ENCODE peak calls at places on chromosomes 7 and 10, in seven cellular contexts. D is dorsolateral prefrontal cortex; P is astrocyte; M is endothelial cell of umbilical vein; Y is stomach; G is brain microvascular endothelial cell; R is CD8-positive, alpha-beta T cell. H is an unnamed sample.

GRCh38 chr7:32594965-32595364 is 99.7 kb downstream of the AVL9 start:
- DNase-seq in M (no peak), R (no peak), Y (no peak), G (peak; percentile 6), P (peak; percentile 45), D (no peak), H (no peak)

GRCh38 chr10:92181575-92181974 is 109.3 kb downstream of the CPEB3 start:
- DNase-seq in R (no peak), G (peak; percentile 1), D (no peak), P (no peak), M (peak; percentile 58), Y (no peak), H (no peak)

GRCh38 chr7:12942599-12942998 is 255.2 kb downstream of the ARL4A start:
- DNase-seq in P (peak; percentile 60), R (no peak), D (no peak), M (peak; percentile 77), Y (no peak), G (no peak), H (no peak)

GRCh38 chr7:51077951-51078350 is 238.7 kb downstream of the COBL start:
- DNase-seq in D (no peak), Y (no peak), P (peak; percentile 7), M (no peak), G (no peak), R (no peak), H (no peak)

GRCh38 chr7:100604976-100605911 is 3.1 kb downstream of the PCOLCE start:
- DNase-seq in D (no peak), Y (peak; percentile 68), M (no peak), R (no peak), P (no peak), G (no peak), H (no peak)

GRCh38 chr10:106557053-106557452 is 607.5 kb downstream of the SORCS1 start:
- DNase-seq in D (no peak), G (no peak), R (no peak), M (no peak), P (peak; percentile 59), Y (no peak), H (no peak)

GRCh38 chr10:113058175-113058961 is 108.3 kb downstream of the TCF7L2 start:
- DNase-seq in P (peak; percentile 64), R (no peak), Y (no peak), G (peak; percentile 58), D (no peak), M (peak; percentile 59), H (no peak)

GRCh38 chr10:44016589-44017482 is 368.1 kb downstream of the CXCL12 start:
- DNase-seq in R (no peak), G (no peak), D (no peak), P (no peak), M (no peak), Y (no peak), H (no peak)

GRCh38 chr7:121113288-121113687 is 124.8 kb downstream of the CPED1 start:
- DNase-seq in R (no peak), Y (no peak), P (peak; percentile 56), G (peak; percentile 25), M (no peak), D (no peak), H (no peak)

DNA sequence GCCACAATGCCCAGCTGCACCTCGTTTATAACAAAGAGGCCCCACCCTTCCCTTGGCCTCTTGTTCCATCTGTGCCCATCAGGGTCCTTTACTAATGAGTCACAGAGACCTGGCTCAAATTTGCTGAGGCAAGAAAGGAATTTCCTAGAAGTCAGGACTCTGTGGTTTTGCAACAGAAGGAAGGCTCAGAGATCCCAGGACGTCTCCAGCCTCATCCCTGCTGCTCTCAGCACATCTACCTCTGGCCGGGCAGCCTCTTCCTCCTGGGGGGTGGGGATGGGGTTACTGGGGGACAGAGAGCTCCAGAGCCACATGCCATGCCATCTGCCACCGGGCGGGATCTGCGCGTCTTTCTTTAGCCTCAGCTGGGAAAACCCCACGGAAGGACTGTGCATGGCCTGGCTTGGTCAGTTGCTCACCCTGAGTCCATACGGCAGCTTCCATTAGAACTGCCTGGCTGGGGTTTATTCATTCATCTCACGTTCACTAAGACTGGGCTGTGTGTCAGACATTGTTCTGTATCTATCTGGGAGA is 41.9 kb upstream of the PSMG3 start:
- DNase-seq in Y (no peak), P (peak; percentile 92), M (no peak), G (peak; percentile 27), R (no peak), D (peak; percentile 52), H (peak; percentile 58)
- H3K27ac ChIP-seq in Y (no peak overlapping the region), P (peak overlapping the region; percentile 41), M (no peak overlapping the region), G (no peak overlapping the region), R (no peak overlapping the region), D (peak overlapping the region; percentile 38), H (no peak overlapping the region)

DNA sequence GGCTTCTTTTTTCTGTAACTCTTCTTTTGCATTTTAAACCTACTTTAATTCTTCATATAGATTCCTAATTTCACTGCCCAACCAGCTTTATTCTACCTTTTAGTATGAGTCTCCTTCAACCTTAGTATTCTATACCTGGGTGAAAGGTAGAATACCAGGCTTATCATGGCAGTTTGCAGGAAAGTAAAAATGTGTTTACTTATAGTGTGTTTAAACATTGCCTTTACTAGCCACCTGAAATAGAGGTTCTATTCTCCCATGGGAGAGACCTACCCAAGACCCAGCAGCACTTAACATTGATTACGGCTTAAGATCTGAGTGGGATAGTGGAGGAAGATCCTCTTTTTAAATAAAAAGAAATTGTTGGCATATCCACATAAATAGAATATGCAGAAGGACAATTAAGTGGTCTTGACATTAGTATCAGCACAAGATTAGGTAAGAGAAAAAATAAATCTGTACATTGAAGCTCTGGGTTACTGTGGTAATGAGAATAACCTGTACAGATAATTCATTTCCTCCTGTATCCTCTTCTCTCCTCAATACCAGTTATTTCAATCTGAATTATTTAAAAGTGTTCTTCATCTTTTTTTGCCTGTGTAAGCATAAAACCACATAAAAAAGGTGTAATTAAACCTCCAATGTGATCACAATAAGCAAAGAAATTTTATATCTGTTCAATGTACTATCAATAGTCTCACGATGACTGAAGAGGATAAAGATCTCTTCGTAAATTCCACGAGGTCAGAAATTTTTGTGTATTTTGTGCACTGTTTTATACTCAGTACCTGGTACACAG is 1.4 kb upstream of the MYPN start:
- DNase-seq in D (no peak), R (no peak), Y (no peak), M (no peak), P (no peak), G (no peak), H (no peak)
- H3K27ac ChIP-seq in D (no peak overlapping the region), R (no peak overlapping the region), Y (peak overlapping the region; percentile 52), M (no peak overlapping the region), P (no peak overlapping the region), G (no peak overlapping the region), H (no peak overlapping the region)

DNA sequence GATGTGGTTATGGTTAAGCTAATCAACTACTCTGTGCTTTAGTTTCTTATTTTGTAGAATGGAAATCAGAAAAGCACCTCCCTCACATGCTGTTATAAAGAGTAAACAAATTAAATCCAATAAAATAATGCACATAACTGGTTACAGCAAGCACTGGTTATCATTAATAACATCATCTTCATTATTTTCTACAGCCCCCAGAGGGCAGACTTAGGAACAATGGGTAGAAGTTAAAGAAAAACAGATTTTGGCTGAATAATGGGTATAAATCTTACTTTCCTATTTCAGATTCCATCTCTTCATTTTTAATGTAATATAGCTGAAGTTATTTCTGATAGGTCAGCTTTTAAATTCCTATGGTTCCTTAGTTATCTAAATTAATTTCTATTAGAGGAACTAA is 126.5 kb downstream of the DOCK4 start:
- DNase-seq in G (peak; percentile 20), D (no peak), Y (no peak), R (no peak), P (no peak), M (no peak), H (no peak)
- H3K27ac ChIP-seq in G (peak overlapping the region; percentile 96), D (peak overlapping the region; percentile 74), Y (no peak overlapping the region), R (no peak overlapping the region), P (no peak overlapping the region), M (peak overlapping the region; percentile 95), H (no peak overlapping the region)

DNA sequence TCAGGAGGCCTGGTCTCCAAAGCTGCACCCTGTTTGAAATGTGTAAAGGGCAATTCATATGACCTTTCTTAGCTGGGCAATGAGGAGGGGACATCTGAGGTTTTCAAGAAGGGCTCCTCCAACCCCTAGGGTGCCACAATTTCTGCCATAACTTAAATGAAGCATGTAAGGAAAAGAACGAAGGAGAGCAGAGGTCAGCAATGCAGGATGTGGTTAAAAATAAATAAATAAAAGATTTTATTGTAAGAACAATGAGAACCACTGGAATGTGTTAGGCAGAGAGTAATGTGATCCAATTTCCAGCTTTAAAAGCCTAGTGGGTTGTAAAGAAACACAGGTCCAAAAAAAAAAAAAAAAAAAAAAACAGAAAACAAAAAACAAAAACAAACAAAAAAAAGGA is 673.1 kb downstream of the TNS3 start:
- DNase-seq in R (no peak), Y (no peak), G (peak; percentile 57), D (no peak), P (peak; percentile 90), M (peak; percentile 49), H (no peak)
- H3K27ac ChIP-seq in R (no peak overlapping the region), Y (no peak overlapping the region), G (no peak overlapping the region), D (no peak overlapping the region), P (peak overlapping the region; percentile 78), M (no peak overlapping the region), H (no peak overlapping the region)

DNA sequence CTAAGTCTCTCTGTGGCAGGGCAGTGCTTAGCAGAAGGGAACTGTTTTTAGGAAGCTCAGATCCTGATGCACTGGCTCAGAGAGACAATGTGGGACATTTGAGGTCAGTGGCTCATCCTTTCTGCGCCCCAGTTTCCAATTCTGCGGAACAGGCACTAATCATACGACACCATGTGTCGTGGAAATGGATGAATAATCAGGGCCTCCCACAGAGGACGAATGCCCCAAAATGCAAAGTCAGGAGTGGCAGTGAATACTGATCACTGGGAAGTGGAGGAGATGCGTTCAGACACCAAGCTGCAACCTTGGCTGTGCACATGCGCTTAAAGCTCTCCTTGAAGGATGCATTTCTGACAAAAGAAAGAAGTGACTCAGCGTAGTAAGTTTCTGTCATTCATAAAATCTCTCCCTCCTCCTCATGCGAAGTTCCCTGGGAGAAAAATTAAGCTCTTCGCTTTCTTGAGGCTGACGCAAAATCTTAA is 21.9 kb upstream of the ECHDC3 start:
- DNase-seq in D (no peak), P (no peak), G (no peak), R (no peak), M (no peak), Y (no peak), H (no peak)
- H3K27ac ChIP-seq in D (no peak overlapping the region), P (no peak overlapping the region), G (no peak overlapping the region), R (no peak overlapping the region), M (no peak overlapping the region), Y (no peak overlapping the region), H (no peak overlapping the region)

GRCh38 chr10:126919426-126919825 is 14.2 kb downstream of the DOCK1 start:
- DNase-seq in Y (no peak), D (no peak), G (no peak), M (peak; percentile 56), P (no peak), R (no peak), H (no peak)
- H3K27ac ChIP-seq in Y (no peak overlapping the region), D (peak overlapping the region; percentile 86), G (no peak overlapping the region), M (no peak overlapping the region), P (no peak overlapping the region), R (no peak overlapping the region), H (peak overlapping the region; percentile 22)

GRCh38 chr10:8404721-8405120 is 350.2 kb downstream of the GATA3 start:
- DNase-seq in Y (no peak), M (no peak), P (peak; percentile 44), R (no peak), G (no peak), D (no peak), H (no peak)
- H3K27ac ChIP-seq in Y (no peak overlapping the region), M (no peak overlapping the region), P (no peak overlapping the region), R (peak overlapping the region; percentile 66), G (no peak overlapping the region), D (no peak overlapping the region), H (no peak overlapping the region)

DNA sequence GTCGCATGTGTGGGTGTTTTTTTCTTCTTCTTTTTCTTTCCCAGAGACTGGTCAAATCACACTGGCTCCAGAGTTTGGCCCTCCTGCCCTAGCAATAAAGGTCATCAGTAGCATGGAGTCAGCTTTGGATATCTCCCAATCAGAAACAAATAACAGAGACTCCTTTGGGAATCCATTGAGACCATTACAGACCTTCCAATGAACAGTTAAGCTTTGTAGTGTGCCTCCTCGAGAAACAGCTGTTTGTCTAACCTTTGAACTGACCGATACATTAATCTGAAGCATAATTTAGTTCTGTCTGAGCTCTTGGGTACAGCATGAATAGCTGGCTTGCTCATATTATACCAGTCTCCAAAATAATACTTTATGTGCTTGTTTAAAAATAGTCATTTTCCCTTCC is 1103.2 kb downstream of the GATA3 start:
- DNase-seq in D (no peak), R (no peak), G (no peak), M (no peak), P (no peak), Y (no peak), H (no peak)
- H3K27ac ChIP-seq in D (no peak overlapping the region), R (no peak overlapping the region), G (no peak overlapping the region), M (no peak overlapping the region), P (no peak overlapping the region), Y (no peak overlapping the region), H (no peak overlapping the region)